ENCODE peak calls at places on chromosome 5, in seven cellular contexts. E is A549, Q is neural progenitor cell, N is coronary artery, B is astrocyte of the cerebellum, C is GM20000, V is Peyer's patch. I is an unnamed sample.

GRCh38 chr5:107104774-107105050 is 566.0 kb downstream of the EFNA5 start:
- DNase-seq in V (no peak), E (peak; percentile 44), C (no peak), N (no peak), Q (no peak), B (no peak), I (no peak)

GRCh38 chr5:102762095-102762534 is 7.0 kb downstream of the PAM start:
- DNase-seq in N (no peak), Q (no peak), V (no peak), C (peak; percentile 41), E (no peak), B (no peak), I (no peak)

GRCh38 chr5:18653216-18653752 is 1019.0 kb downstream of the TAF11L14 start:
- DNase-seq in Q (no peak), V (no peak), C (no peak), E (no peak), B (no peak), N (no peak), I (no peak)

GRCh38 chr5:157961176-157961575 is 102.2 kb upstream of the CLINT1 start:
- DNase-seq in B (no peak), N (no peak), C (no peak), E (no peak), Q (no peak), V (no peak), I (no peak)

GRCh38 chr5:98529321-98529720 is 244.1 kb upstream of the RGMB start:
- DNase-seq in Q (no peak), N (no peak), C (no peak), E (no peak), V (no peak), B (no peak), I (no peak)

GRCh38 chr5:165334186-165334585 is 1828.8 kb downstream of the MAT2B start:
- DNase-seq in N (no peak), Q (no peak), C (no peak), B (no peak), V (no peak), E (no peak), I (no peak)

GRCh38 chr5:132506094-132506692 is 15.6 kb upstream of the IRF1 start:
- DNase-seq in B (peak; percentile 98), C (peak; percentile 63), N (no peak), V (no peak), Q (peak; percentile 35), E (peak; percentile 64), I (peak; percentile 66)

GRCh38 chr5:72453260-72453775 is 53.9 kb downstream of the ZNF366 start:
- DNase-seq in C (no peak), Q (no peak), N (no peak), V (no peak), E (no peak), B (no peak), I (no peak)

GRCh38 chr5:135827965-135828792 is 6.3 kb upstream of the SLC25A48 start:
- DNase-seq in V (peak; percentile 37), Q (no peak), C (no peak), B (no peak), E (no peak), N (peak; percentile 65), I (peak; percentile 77)

GRCh38 chr5:121640298-121640697 is 211.4 kb upstream of the FTMT start:
- DNase-seq in V (no peak), E (no peak), C (no peak), N (no peak), Q (no peak), B (no peak), I (no peak)

GRCh38 chr5:133635051-133635450 is 22.7 kb upstream of the FSTL4 start:
- DNase-seq in V (no peak), B (peak; percentile 70), Q (no peak), N (no peak), C (no peak), E (peak; percentile 46), I (no peak)

GRCh38 chr5:178651046-178651810 is 24.4 kb upstream of the CLK4 start:
- DNase-seq in V (no peak), N (no peak), E (no peak), C (no peak), Q (no peak), B (peak; percentile 32), I (no peak)

GRCh38 chr5:50667653-50668403 is 1.4 kb downstream of the PARP8 start:
- DNase-seq in C (peak; percentile 82), B (no peak), N (peak; percentile 79), Q (peak; percentile 85), E (no peak), V (peak; percentile 79), I (peak; percentile 89)

GRCh38 chr5:115541586-115541985 is 3.0 kb downstream of the FEM1C start:
- DNase-seq in E (no peak), V (no peak), C (no peak), Q (no peak), B (no peak), N (no peak), I (no peak)

GRCh38 chr5:31767335-31768031 is 128.6 kb downstream of the PDZD2 start:
- DNase-seq in V (no peak), B (no peak), Q (no peak), N (no peak), E (no peak), C (no peak), I (no peak)

GRCh38 chr5:108749130-108749861 is 1.6 kb downstream of the FER start:
- DNase-seq in B (no peak), N (no peak), E (peak; percentile 45), C (peak; percentile 65), V (no peak), Q (no peak), I (no peak)

GRCh38 chr5:135707302-135707701 is 127.2 kb upstream of the SLC25A48 start:
- DNase-seq in C (no peak), Q (no peak), V (no peak), B (no peak), N (no peak), E (no peak), I (peak; percentile 54)

GRCh38 chr5:138528208-138528607 is 14.8 kb downstream of the ETF1 start:
- DNase-seq in Q (no peak), B (no peak), C (no peak), V (no peak), N (no peak), E (no peak), I (no peak)

DNA sequence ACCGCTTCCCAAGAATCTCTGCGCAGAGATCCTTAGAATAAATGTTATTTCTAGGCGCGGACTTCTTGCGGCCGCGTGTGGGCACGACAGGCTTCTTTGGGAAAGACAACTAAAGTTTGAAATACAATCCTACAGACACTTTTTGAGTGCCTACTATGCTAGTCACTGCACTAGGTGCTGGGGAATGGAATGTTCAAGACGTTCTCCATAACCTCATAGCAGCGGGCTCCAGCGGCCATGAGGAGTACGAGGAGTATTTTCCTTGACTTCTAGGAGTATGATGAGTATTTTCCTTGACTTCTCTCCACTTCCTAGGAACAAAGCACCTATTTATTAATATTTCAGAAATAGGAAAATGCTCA is 636 bp upstream of the PWWP2A start:
- DNase-seq in C (no peak), B (no peak), V (no peak), E (no peak), N (no peak), Q (no peak), I (no peak)
- TF ChIP-seq CTCF in C (no peak), B (peak; percentile 20), V (peak; percentile 31), E (no peak), N (no peak), Q (peak; percentile 23), I (peak; percentile 31)

GRCh38 chr5:65760504-65761275 is 38.7 kb downstream of the NLN start:
- DNase-seq in Q (no peak), B (peak; percentile 81), C (peak; percentile 50), E (peak; percentile 11), N (no peak), V (peak; percentile 50), I (no peak)
- TF ChIP-seq CTCF in Q (no peak), B (peak; percentile 54), C (peak; percentile 9), E (no peak), N (no peak), V (peak; percentile 70), I (peak; percentile 22)

GRCh38 chr5:96751203-96752169 is 56.3 kb downstream of the ERAP1 start:
- DNase-seq in Q (no peak), V (no peak), C (no peak), N (no peak), B (no peak), E (no peak), I (no peak)

GRCh38 chr5:96753848-96754247 is 53.9 kb downstream of the ERAP1 start:
- DNase-seq in N (no peak), V (no peak), C (no peak), E (no peak), B (no peak), Q (no peak), I (no peak)

GRCh38 chr5:96750110-96750822 is 57.5 kb downstream of the ERAP1 start:
- DNase-seq in B (no peak), E (no peak), N (no peak), Q (no peak), V (no peak), C (no peak), I (no peak)

GRCh38 chr5:96753017-96753397 is 54.7 kb downstream of the ERAP1 start:
- DNase-seq in N (no peak), E (no peak), Q (no peak), V (no peak), B (no peak), C (no peak), I (no peak)

DNA sequence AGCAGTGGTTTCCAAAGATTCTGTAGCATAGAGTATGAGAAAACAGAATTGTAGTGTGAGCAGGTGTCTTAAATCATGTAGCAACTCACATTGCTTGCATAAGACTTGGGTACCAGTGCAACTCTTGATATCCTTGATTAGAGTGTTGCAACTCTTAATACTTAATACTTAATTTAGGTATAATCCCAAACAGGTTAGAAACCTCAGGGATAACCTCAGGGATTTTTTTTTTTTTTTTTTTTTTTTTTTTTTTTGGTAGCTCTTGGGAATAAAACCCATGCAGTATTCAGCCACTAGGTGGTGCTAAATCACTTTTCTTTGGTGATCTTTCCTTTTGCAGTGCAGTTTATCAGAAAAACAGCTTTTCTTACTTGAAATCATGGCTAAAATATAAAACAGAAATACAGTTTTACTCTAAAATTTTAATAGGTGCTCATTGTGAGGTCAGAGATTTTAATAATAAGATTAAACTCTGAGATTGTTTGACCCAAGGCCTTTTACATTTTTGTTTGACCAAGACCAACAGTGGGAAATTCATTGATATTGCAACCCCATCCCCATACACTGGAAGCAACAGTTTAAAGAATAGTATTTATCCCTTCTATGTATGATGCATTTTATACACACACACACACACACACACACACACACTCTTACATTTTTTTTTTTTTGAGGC is 55.3 kb downstream of the ERAP1 start:
- DNase-seq in N (no peak), B (peak; percentile 70), Q (peak; percentile 84), E (peak; percentile 63), C (peak; percentile 49), V (no peak), I (no peak)
- TF ChIP-seq CTCF in N (peak; percentile 38), B (peak; percentile 55), Q (peak; percentile 72), E (peak; percentile 77), C (peak; percentile 31), V (peak; percentile 59), I (peak; percentile 67)

DNA sequence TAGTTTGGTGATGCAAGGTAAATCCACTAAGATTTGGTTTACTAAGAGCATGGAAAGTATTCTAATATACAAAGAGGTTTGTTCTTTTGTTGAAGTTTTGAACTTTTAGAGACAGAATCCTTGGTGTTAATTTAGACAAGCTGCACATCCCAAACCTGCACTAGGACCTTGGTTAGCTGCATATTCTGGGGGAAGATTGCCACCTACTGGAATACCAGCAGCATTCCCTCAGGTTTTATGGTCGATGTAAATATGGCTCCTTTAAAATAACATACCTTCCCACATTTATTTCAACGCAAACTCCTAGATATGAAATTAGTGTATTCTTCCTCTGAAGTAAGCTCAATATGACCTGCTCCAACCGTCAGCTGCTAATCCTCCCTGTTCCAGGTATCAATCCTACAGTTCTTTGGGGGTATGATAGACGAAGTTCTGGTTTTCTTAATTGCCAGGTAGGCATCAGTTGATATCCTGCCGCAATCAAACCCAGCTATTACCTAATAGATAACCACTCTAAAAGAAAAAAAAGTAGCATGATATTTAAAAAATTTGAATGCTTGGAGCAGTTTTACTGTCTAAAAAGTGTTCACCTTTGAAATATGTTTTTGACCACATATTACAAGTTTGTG is 624.1 kb downstream of the ISL1 start:
- DNase-seq in V (no peak), E (peak; percentile 53), B (peak; percentile 12), C (peak; percentile 7), Q (peak; percentile 67), N (no peak), I (no peak)
- TF ChIP-seq CTCF in V (peak; percentile 73), E (peak; percentile 57), B (peak; percentile 71), C (peak; percentile 27), Q (peak; percentile 91), N (no peak), I (peak; percentile 73)